ENCODE peak calls at places on chromosomes 12 and 14, in four cellular contexts. F, E, D and N are unnamed samples.
A peak's percentile ranks its signal among the peaks of the same experiment; 100 is the strongest.

GRCh38 chr12:27453462-27453861 is 6.9 kb downstream of the SMCO2 start:
- DNase-seq in F (no peak), E (no peak), D (no peak), N (no peak)

GRCh38 chr12:68119250-68119649 is 40.3 kb downstream of the IFNG start:
- DNase-seq in D (no peak), F (no peak), E (no peak), N (no peak)

GRCh38 chr14:79369359-79370332 is 841.7 kb downstream of the DIO2 start:
- DNase-seq in D (peak; percentile 52), E (no peak), F (no peak), N (no peak)

GRCh38 chr14:41668346-41668745 is 61.7 kb downstream of the LRFN5 start:
- DNase-seq in E (no peak), F (no peak), D (peak; percentile 5), N (no peak)

GRCh38 chr14:94394025-94394493 is 5.7 kb upstream of the SERPINA1 start:
- DNase-seq in D (no peak), F (no peak), E (no peak), N (no peak)

GRCh38 chr14:64556526-64556925 is 6.8 kb downstream of the PPP1R36 start:
- DNase-seq in E (no peak), F (no peak), D (peak; percentile 83), N (no peak)

GRCh38 chr12:120013659-120014380 is 24.8 kb downstream of the BICDL1 start:
- DNase-seq in D (no peak), E (no peak), F (peak; percentile 75), N (no peak)

GRCh38 chr14:75022655-75023054 is 19.9 kb downstream of the EIF2B2 start:
- DNase-seq in F (peak; percentile 28), E (peak; percentile 63), D (no peak), N (no peak)